ENCODE peak calls at places on chromosomes 6 and 20, in six cellular contexts. N is activated CD4-positive, CD25-positive, alpha-beta regulatory T cell; G is amniotic stem cell; W is NCI-H187; L is CD8-positive, alpha-beta T cell; Z is H7. Q is an unnamed sample.

GRCh38 chr20:25081065-25081729 is 744 bp downstream of the VSX1 start:
- DNase-seq in G (no peak), Z (peak), N (peak), L (no peak), W (no peak), Q (no peak)

GRCh38 chr6:166599158-166599557 is 12.7 kb upstream of the RAMACL start:
- DNase-seq in W (no peak), N (no peak), L (no peak), G (no peak), Z (no peak), Q (no peak)

GRCh38 chr6:112909781-112910180 is 562.7 kb downstream of the RFPL4B start:
- DNase-seq in N (no peak), G (no peak), W (no peak), L (no peak), Z (no peak), Q (no peak)

GRCh38 chr20:38881806-38882440 is 44.3 kb upstream of the FAM83D start:
- DNase-seq in N (no peak), W (no peak), Z (no peak), G (no peak), L (no peak), Q (no peak)

GRCh38 chr6:106133040-106133439 is 46.9 kb downstream of the PRDM1 start:
- DNase-seq in N (no peak), Z (no peak), L (no peak), G (no peak), W (no peak), Q (no peak)

GRCh38 chr6:144411506-144412165 is 126.5 kb downstream of the UTRN start:
- DNase-seq in N (no peak), W (no peak), L (no peak), G (no peak), Z (no peak), Q (no peak)

GRCh38 chr6:170212051-170212756 is 78.7 kb downstream of the DLL1 start:
- DNase-seq in G (no peak), N (no peak), L (no peak), W (no peak), Z (peak), Q (no peak)

GRCh38 chr20:48823960-48824497 is 3.8 kb downstream of the PREX1 start:
- DNase-seq in N (peak), G (peak), L (no peak), W (no peak), Z (peak), Q (no peak)

GRCh38 chr6:75436869-75437268 is 56.7 kb downstream of the FILIP1 start:
- DNase-seq in N (no peak), W (no peak), Z (no peak), L (no peak), G (no peak), Q (no peak)

GRCh38 chr6:166595061-166595780 is 8.7 kb upstream of the RAMACL start:
- DNase-seq in W (no peak), G (peak), L (no peak), Z (no peak), N (no peak), Q (no peak)

GRCh38 chr6:2430617-2431016 is 185.2 kb upstream of the GMDS start:
- DNase-seq in W (no peak), L (no peak), N (no peak), Z (no peak), G (no peak), Q (no peak)

GRCh38 chr20:33653900-33654596 is 8.1 kb upstream of the C20orf144 start:
- DNase-seq in N (no peak), G (no peak), L (no peak), Z (peak), W (peak), Q (no peak)

GRCh38 chr20:8671366-8671943 is 397.4 kb upstream of the PLCB4 start:
- DNase-seq in Z (no peak), W (no peak), G (no peak), L (no peak), N (no peak), Q (no peak)

GRCh38 chr20:5710551-5710950 is 39.6 kb upstream of the SHLD1 start:
- DNase-seq in G (no peak), Z (no peak), L (no peak), N (no peak), W (no peak), Q (no peak)

GRCh38 chr6:152166897-152167296 is 359.4 kb downstream of the ESR1 start:
- DNase-seq in N (no peak), Z (no peak), W (no peak), L (no peak), G (no peak), Q (no peak)

GRCh38 chr6:125738276-125738675 is 11.2 kb upstream of the HEY2 start:
- DNase-seq in L (no peak), Z (no peak), W (no peak), N (no peak), G (no peak), Q (no peak)

GRCh38 chr6:92161953-92162352 is 1257.4 kb downstream of the EPHA7 start:
- DNase-seq in N (no peak), L (no peak), W (no peak), Z (no peak), G (no peak), Q (no peak)

GRCh38 chr6:42745083-42745637 is 743 bp downstream of the TBCC start:
- DNase-seq in N (no peak), G (no peak), Z (peak), L (peak), W (no peak), Q (peak)

GRCh38 chr20:57616143-57616951 is 3.9 kb downstream of the ZBP1 start:
- DNase-seq in L (no peak), Z (peak), G (no peak), W (no peak), N (no peak), Q (no peak)

GRCh38 chr6:159862103-159862502 is 28.7 kb upstream of the MAS1 start:
- DNase-seq in Z (no peak), G (no peak), W (no peak), N (no peak), L (no peak), Q (no peak)

GRCh38 chr20:13200767-13201500 is 20.1 kb upstream of the ISM1 start:
- DNase-seq in G (no peak), Z (no peak), N (no peak), L (no peak), W (peak), Q (no peak)

GRCh38 chr6:1384549-1385128 is 4.7 kb upstream of the FOXF2 start:
- DNase-seq in G (no peak), L (no peak), Z (peak), W (no peak), N (no peak), Q (no peak)

GRCh38 chr20:10132391-10132790 is 86.2 kb upstream of the SNAP25 start:
- DNase-seq in Z (no peak), N (no peak), W (no peak), L (no peak), G (no peak), Q (no peak)

GRCh38 chr20:1818895-1819294 is 76.3 kb upstream of the SIRPA start:
- DNase-seq in N (no peak), G (no peak), L (no peak), Z (peak), W (no peak), Q (no peak)

GRCh38 chr20:44914924-44915323 is 5.1 kb downstream of the PABPC1L start:
- DNase-seq in G (no peak), W (no peak), Z (no peak), N (no peak), L (no peak), Q (no peak)

GRCh38 chr20:17904027-17904426 is 64.6 kb downstream of the SNX5 start:
- DNase-seq in G (no peak), N (no peak), W (no peak), Z (no peak), L (no peak), Q (no peak)

GRCh38 chr6:110755411-110755834 is 59.8 kb downstream of the CDK19 start:
- DNase-seq in L (no peak), Z (no peak), W (no peak), G (no peak), N (no peak), Q (no peak)

GRCh38 chr6:75524322-75524972 is 30.8 kb upstream of the FILIP1 start:
- DNase-seq in N (no peak), Z (no peak), W (no peak), L (no peak), G (peak), Q (no peak)

GRCh38 chr6:111076024-111076680 is 11.2 kb upstream of the SLC16A10 start:
- DNase-seq in W (no peak), L (no peak), N (no peak), G (no peak), Z (no peak), Q (no peak)

GRCh38 chr6:155340464-155341129 is 26.3 kb upstream of the TFB1M start:
- DNase-seq in Z (peak), N (no peak), W (no peak), L (no peak), G (no peak), Q (peak)

GRCh38 chr6:106087548-106088325 is 1.6 kb downstream of the PRDM1 start:
- DNase-seq in G (no peak), N (no peak), Z (peak), L (no peak), W (no peak), Q (no peak)

GRCh38 chr20:62258499-62259293 is 20.4 kb downstream of the OSBPL2 start:
- DNase-seq in L (no peak), G (peak), N (no peak), Z (no peak), W (no peak), Q (no peak)

Q was measured in BE2C.